ENCODE peak calls at places on chromosome 21, in nine cellular contexts. One of them, this sample, is unnamed.

GRCh38 chr21:26389971-26390641 is 183.0 kb downstream of the CYYR1 start:
- DNase-seq in body of pancreas: no peak
- DNase-seq in CD8-positive, alpha-beta T cell: no peak
- DNase-seq in left ventricle myocardium inferior: no peak
- DNase-seq in NB4: peak; percentile 14
- DNase-seq in fibroblast of mammary gland: peak; percentile 61
- DNase-seq in esophagus squamous epithelium: no peak
- DNase-seq in cardiac fibroblast: peak; percentile 86
- DNase-seq in BJ: peak; percentile 57
- DNase-seq in this sample: peak; percentile 77

GRCh38 chr21:31426235-31426797 is 82.3 kb upstream of the TIAM1 start:
- DNase-seq in body of pancreas: no peak
- DNase-seq in CD8-positive, alpha-beta T cell: no peak
- DNase-seq in left ventricle myocardium inferior: no peak
- DNase-seq in NB4: no peak
- DNase-seq in fibroblast of mammary gland: no peak
- DNase-seq in esophagus squamous epithelium: no peak
- DNase-seq in cardiac fibroblast: peak; percentile 2
- DNase-seq in BJ: no peak
- DNase-seq in this sample: no peak

GRCh38 chr21:31855180-31855579 is 17.6 kb upstream of the HUNK start:
- DNase-seq in body of pancreas: no peak
- DNase-seq in CD8-positive, alpha-beta T cell: no peak
- DNase-seq in left ventricle myocardium inferior: no peak
- DNase-seq in NB4: no peak
- DNase-seq in fibroblast of mammary gland: no peak
- DNase-seq in esophagus squamous epithelium: no peak
- DNase-seq in cardiac fibroblast: no peak
- DNase-seq in BJ: no peak
- DNase-seq in this sample: no peak

GRCh38 chr21:38766987-38767722 is 38.6 kb upstream of the ETS2 start:
- DNase-seq in body of pancreas: peak; percentile 32
- DNase-seq in CD8-positive, alpha-beta T cell: peak; percentile 49
- DNase-seq in left ventricle myocardium inferior: no peak
- DNase-seq in NB4: no peak
- DNase-seq in fibroblast of mammary gland: no peak
- DNase-seq in esophagus squamous epithelium: no peak
- DNase-seq in cardiac fibroblast: no peak
- DNase-seq in BJ: no peak
- DNase-seq in this sample: no peak

GRCh38 chr21:42850866-42851391 is 28.4 kb downstream of the WDR4 start:
- DNase-seq in body of pancreas: no peak
- DNase-seq in CD8-positive, alpha-beta T cell: peak; percentile 26
- DNase-seq in left ventricle myocardium inferior: no peak
- DNase-seq in NB4: peak; percentile 63
- DNase-seq in fibroblast of mammary gland: peak; percentile 14
- DNase-seq in esophagus squamous epithelium: no peak
- DNase-seq in cardiac fibroblast: peak; percentile 16
- DNase-seq in BJ: no peak
- DNase-seq in this sample: no peak

GRCh38 chr21:42578761-42579415 is 65.2 kb downstream of the SLC37A1 start:
- DNase-seq in body of pancreas: no peak
- DNase-seq in CD8-positive, alpha-beta T cell: no peak
- DNase-seq in left ventricle myocardium inferior: no peak
- DNase-seq in NB4: no peak
- DNase-seq in fibroblast of mammary gland: no peak
- DNase-seq in esophagus squamous epithelium: no peak
- DNase-seq in cardiac fibroblast: no peak
- DNase-seq in BJ: no peak
- DNase-seq in this sample: no peak

GRCh38 chr21:25005388-25005787 is 601.9 kb downstream of the MRPL39 start:
- DNase-seq in body of pancreas: no peak
- DNase-seq in CD8-positive, alpha-beta T cell: no peak
- DNase-seq in left ventricle myocardium inferior: no peak
- DNase-seq in NB4: peak; percentile 83
- DNase-seq in fibroblast of mammary gland: peak; percentile 48
- DNase-seq in esophagus squamous epithelium: no peak
- DNase-seq in cardiac fibroblast: peak; percentile 24
- DNase-seq in BJ: no peak
- DNase-seq in this sample: peak; percentile 74

GRCh38 chr21:28371713-28372112 is 621.0 kb downstream of the LTN1 start:
- DNase-seq in body of pancreas: no peak
- DNase-seq in CD8-positive, alpha-beta T cell: no peak
- DNase-seq in left ventricle myocardium inferior: no peak
- DNase-seq in NB4: no peak
- DNase-seq in fibroblast of mammary gland: no peak
- DNase-seq in esophagus squamous epithelium: no peak
- DNase-seq in cardiac fibroblast: no peak
- DNase-seq in BJ: no peak
- DNase-seq in this sample: no peak

GRCh38 chr21:15367061-15367626 is 302.3 kb upstream of the NRIP1 start:
- DNase-seq in body of pancreas: no peak
- DNase-seq in CD8-positive, alpha-beta T cell: no peak
- DNase-seq in left ventricle myocardium inferior: no peak
- DNase-seq in NB4: no peak
- DNase-seq in fibroblast of mammary gland: peak; percentile 64
- DNase-seq in esophagus squamous epithelium: no peak
- DNase-seq in cardiac fibroblast: no peak
- DNase-seq in BJ: no peak
- DNase-seq in this sample: no peak

GRCh38 chr21:20661221-20661620 is 337.0 kb upstream of the NCAM2 start:
- DNase-seq in body of pancreas: no peak
- DNase-seq in CD8-positive, alpha-beta T cell: no peak
- DNase-seq in left ventricle myocardium inferior: no peak
- DNase-seq in NB4: no peak
- DNase-seq in fibroblast of mammary gland: no peak
- DNase-seq in esophagus squamous epithelium: no peak
- DNase-seq in cardiac fibroblast: no peak
- DNase-seq in BJ: no peak
- DNase-seq in this sample: no peak

GRCh38 chr21:32705901-32706300 is 21.9 kb downstream of the SYNJ1 start:
- DNase-seq in body of pancreas: no peak
- DNase-seq in CD8-positive, alpha-beta T cell: no peak
- DNase-seq in left ventricle myocardium inferior: no peak
- DNase-seq in NB4: no peak
- DNase-seq in fibroblast of mammary gland: no peak
- DNase-seq in esophagus squamous epithelium: no peak
- DNase-seq in cardiac fibroblast: no peak
- DNase-seq in BJ: no peak
- DNase-seq in this sample: no peak

GRCh38 chr21:33686386-33686785 is 44.1 kb downstream of the ITSN1 start:
- DNase-seq in body of pancreas: no peak
- DNase-seq in CD8-positive, alpha-beta T cell: no peak
- DNase-seq in left ventricle myocardium inferior: no peak
- DNase-seq in NB4: no peak
- DNase-seq in fibroblast of mammary gland: no peak
- DNase-seq in esophagus squamous epithelium: no peak
- DNase-seq in cardiac fibroblast: no peak
- DNase-seq in BJ: no peak
- DNase-seq in this sample: no peak

GRCh38 chr21:25370311-25370744 is 237.0 kb downstream of the MRPL39 start:
- DNase-seq in body of pancreas: peak; percentile 26
- DNase-seq in CD8-positive, alpha-beta T cell: no peak
- DNase-seq in left ventricle myocardium inferior: no peak
- DNase-seq in NB4: no peak
- DNase-seq in fibroblast of mammary gland: peak; percentile 99
- DNase-seq in esophagus squamous epithelium: no peak
- DNase-seq in cardiac fibroblast: peak; percentile 97
- DNase-seq in BJ: no peak
- DNase-seq in this sample: peak; percentile 85

GRCh38 chr21:21019681-21020080 is 21.5 kb downstream of the NCAM2 start:
- DNase-seq in body of pancreas: no peak
- DNase-seq in CD8-positive, alpha-beta T cell: no peak
- DNase-seq in left ventricle myocardium inferior: no peak
- DNase-seq in NB4: no peak
- DNase-seq in fibroblast of mammary gland: no peak
- DNase-seq in esophagus squamous epithelium: no peak
- DNase-seq in cardiac fibroblast: no peak
- DNase-seq in BJ: no peak
- DNase-seq in this sample: no peak

GRCh38 chr21:20030390-20030789 is 967.8 kb upstream of the NCAM2 start:
- DNase-seq in body of pancreas: no peak
- DNase-seq in CD8-positive, alpha-beta T cell: no peak
- DNase-seq in left ventricle myocardium inferior: peak; percentile 25
- DNase-seq in NB4: no peak
- DNase-seq in fibroblast of mammary gland: no peak
- DNase-seq in esophagus squamous epithelium: no peak
- DNase-seq in cardiac fibroblast: no peak
- DNase-seq in BJ: no peak
- DNase-seq in this sample: no peak

DNA sequence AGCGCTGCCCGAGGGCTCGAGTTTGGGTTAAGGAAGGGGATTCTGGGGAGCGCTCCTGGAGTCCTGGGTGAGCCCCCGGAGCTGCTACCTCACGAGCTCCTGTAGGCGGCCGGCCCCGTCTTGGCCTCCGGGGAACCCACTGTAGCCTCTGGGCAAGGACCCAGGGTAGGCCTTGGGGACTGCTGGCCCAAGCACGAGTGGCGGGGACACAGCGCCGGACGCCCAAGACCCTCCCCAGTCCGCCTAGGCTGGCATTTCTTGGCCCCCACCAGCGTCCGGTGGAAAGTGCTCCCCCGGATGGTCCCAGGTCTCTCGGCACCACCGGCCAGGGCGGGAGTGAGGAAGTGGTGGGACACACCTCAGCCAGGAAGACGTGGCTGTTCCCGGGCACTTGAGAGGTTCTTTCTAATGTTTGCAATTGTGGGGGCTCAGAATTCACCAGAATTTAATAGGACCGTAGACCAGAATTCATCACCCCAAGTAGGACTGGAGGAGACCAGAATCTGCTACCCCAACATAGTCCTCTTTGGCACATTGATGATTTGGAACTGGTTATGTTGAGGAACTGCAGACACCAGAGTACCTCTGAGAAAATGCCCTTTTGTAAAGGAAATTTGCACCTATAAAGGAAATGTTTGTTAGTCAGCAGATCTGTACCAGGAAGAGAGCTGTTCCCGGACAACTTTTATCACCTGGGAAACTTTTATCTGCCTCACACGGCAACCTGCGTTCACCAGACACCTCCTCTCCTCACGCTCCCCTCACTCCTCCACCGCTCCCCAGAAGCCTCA is 652 bp upstream of the TMPRSS2 start:
- DNase-seq in body of pancreas: no peak
- DNase-seq in CD8-positive, alpha-beta T cell: no peak
- DNase-seq in left ventricle myocardium inferior: no peak
- DNase-seq in NB4: no peak
- DNase-seq in fibroblast of mammary gland: no peak
- DNase-seq in esophagus squamous epithelium: no peak
- DNase-seq in cardiac fibroblast: no peak
- DNase-seq in BJ: no peak
- DNase-seq in this sample: no peak
- H3K4me3 ChIP-seq in body of pancreas: no peak overlapping the region
- H3K4me3 ChIP-seq in CD8-positive, alpha-beta T cell: no peak overlapping the region
- H3K4me3 ChIP-seq in left ventricle myocardium inferior: peak overlapping the region; percentile 56
- H3K4me3 ChIP-seq in NB4: no peak overlapping the region
- H3K4me3 ChIP-seq in fibroblast of mammary gland: no peak overlapping the region
- H3K4me3 ChIP-seq in esophagus squamous epithelium: peak overlapping the region; percentile 58
- H3K4me3 ChIP-seq in cardiac fibroblast: no peak overlapping the region
- H3K4me3 ChIP-seq in BJ: no peak overlapping the region
- H3K4me3 ChIP-seq in this sample: peak overlapping the region; percentile 8

DNA sequence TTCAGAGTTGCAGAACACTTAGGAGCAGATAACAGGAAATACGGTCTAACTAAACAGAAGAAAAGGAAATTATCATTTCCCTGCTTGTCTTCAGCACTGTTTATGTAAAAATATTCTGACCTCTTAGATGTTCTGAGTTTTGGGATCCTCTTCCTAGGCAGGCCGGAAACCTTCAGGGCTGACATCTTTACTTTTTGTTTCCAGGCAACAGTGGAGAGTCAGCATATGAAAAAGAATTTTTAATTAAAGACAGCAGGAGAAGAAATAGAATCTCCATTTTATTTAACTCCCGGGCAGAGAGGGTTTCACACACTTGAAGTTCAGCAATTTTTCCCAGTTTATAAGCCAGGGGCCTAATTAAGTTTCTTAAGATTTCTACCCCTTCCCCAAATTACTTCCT is 5.1 kb upstream of the RIPPLY3 start:
- DNase-seq in body of pancreas: no peak
- DNase-seq in CD8-positive, alpha-beta T cell: no peak
- DNase-seq in left ventricle myocardium inferior: no peak
- DNase-seq in NB4: no peak
- DNase-seq in fibroblast of mammary gland: no peak
- DNase-seq in esophagus squamous epithelium: no peak
- DNase-seq in cardiac fibroblast: no peak
- DNase-seq in BJ: no peak
- DNase-seq in this sample: no peak
- TF ChIP-seq CTCF in body of pancreas: no peak
- TF ChIP-seq CTCF in CD8-positive, alpha-beta T cell: no peak
- TF ChIP-seq CTCF in left ventricle myocardium inferior: no peak
- TF ChIP-seq CTCF in NB4: no peak
- TF ChIP-seq CTCF in fibroblast of mammary gland: no peak
- TF ChIP-seq CTCF in esophagus squamous epithelium: no peak
- TF ChIP-seq CTCF in cardiac fibroblast: no peak
- TF ChIP-seq CTCF in BJ: no peak
- TF ChIP-seq CTCF in this sample: no peak

GRCh38 chr21:44482581-44483287 is 27.4 kb downstream of the LRRC3 start:
- DNase-seq in body of pancreas: no peak
- DNase-seq in CD8-positive, alpha-beta T cell: no peak
- DNase-seq in left ventricle myocardium inferior: no peak
- DNase-seq in NB4: peak; percentile 39
- DNase-seq in fibroblast of mammary gland: no peak
- DNase-seq in esophagus squamous epithelium: no peak
- DNase-seq in cardiac fibroblast: no peak
- DNase-seq in BJ: no peak
- DNase-seq in this sample: no peak
- H3K4me3 ChIP-seq in body of pancreas: no peak overlapping the region
- H3K4me3 ChIP-seq in CD8-positive, alpha-beta T cell: no peak overlapping the region
- H3K4me3 ChIP-seq in left ventricle myocardium inferior: no peak overlapping the region
- H3K4me3 ChIP-seq in NB4: no peak overlapping the region
- H3K4me3 ChIP-seq in fibroblast of mammary gland: no peak overlapping the region
- H3K4me3 ChIP-seq in esophagus squamous epithelium: no peak overlapping the region
- H3K4me3 ChIP-seq in cardiac fibroblast: no peak overlapping the region
- H3K4me3 ChIP-seq in BJ: no peak overlapping the region
- H3K4me3 ChIP-seq in this sample: no peak overlapping the region

GRCh38 chr21:23579573-23579972 is 2027.7 kb downstream of the MRPL39 start:
- DNase-seq in body of pancreas: no peak
- DNase-seq in CD8-positive, alpha-beta T cell: no peak
- DNase-seq in left ventricle myocardium inferior: no peak
- DNase-seq in NB4: no peak
- DNase-seq in fibroblast of mammary gland: no peak
- DNase-seq in esophagus squamous epithelium: no peak
- DNase-seq in cardiac fibroblast: no peak
- DNase-seq in BJ: no peak
- DNase-seq in this sample: no peak

GRCh38 chr21:23574932-23575331 is 2032.3 kb downstream of the MRPL39 start:
- DNase-seq in body of pancreas: no peak
- DNase-seq in CD8-positive, alpha-beta T cell: no peak
- DNase-seq in left ventricle myocardium inferior: no peak
- DNase-seq in NB4: no peak
- DNase-seq in fibroblast of mammary gland: no peak
- DNase-seq in esophagus squamous epithelium: no peak
- DNase-seq in cardiac fibroblast: no peak
- DNase-seq in BJ: no peak
- DNase-seq in this sample: no peak

DNA sequence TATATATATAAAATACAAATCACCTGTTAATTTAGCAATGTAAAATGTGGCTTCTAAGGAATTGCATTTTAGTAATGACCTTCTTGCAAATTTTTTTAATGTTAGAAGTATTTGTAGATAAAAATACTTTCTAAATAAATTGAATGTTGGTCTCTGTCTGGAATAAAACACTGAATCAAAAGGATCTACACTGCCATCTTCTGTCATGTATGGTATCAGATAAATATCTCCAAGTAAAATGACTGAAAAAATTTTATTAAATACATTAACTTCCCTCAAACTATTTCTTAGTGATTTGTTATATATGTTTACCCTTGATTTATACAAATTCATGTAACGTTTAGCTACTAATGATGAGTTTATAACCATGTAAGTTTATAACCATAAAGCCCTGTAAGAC is 2029.3 kb downstream of the MRPL39 start:
- DNase-seq in body of pancreas: no peak
- DNase-seq in CD8-positive, alpha-beta T cell: no peak
- DNase-seq in left ventricle myocardium inferior: no peak
- DNase-seq in NB4: no peak
- DNase-seq in fibroblast of mammary gland: no peak
- DNase-seq in esophagus squamous epithelium: no peak
- DNase-seq in cardiac fibroblast: no peak
- DNase-seq in BJ: no peak
- DNase-seq in this sample: no peak
- TF ChIP-seq CTCF in body of pancreas: no peak
- TF ChIP-seq CTCF in CD8-positive, alpha-beta T cell: no peak
- TF ChIP-seq CTCF in left ventricle myocardium inferior: no peak
- TF ChIP-seq CTCF in NB4: no peak
- TF ChIP-seq CTCF in fibroblast of mammary gland: no peak
- TF ChIP-seq CTCF in esophagus squamous epithelium: no peak
- TF ChIP-seq CTCF in cardiac fibroblast: no peak
- TF ChIP-seq CTCF in BJ: no peak
- TF ChIP-seq CTCF in this sample: no peak